ENCODE peak calls at places on chromosomes 4 and X, in five cellular contexts. A is HFFc6, J is mucosa of descending colon, V is RWPE1, U is Caki2. G is an unnamed sample.

GRCh38 chr4:119697887-119698393 is 69.3 kb upstream of the PDE5A start:
- DNase-seq in A (no peak), U (no peak), J (no peak), V (no peak), G (no peak)

GRCh38 chrX:37652589-37653271 is 32.9 kb upstream of the XK start:
- DNase-seq in V (no peak), J (no peak), U (no peak), A (no peak), G (no peak)

GRCh38 chr4:139163806-139164206 is 13.2 kb downstream of the ELF2 start:
- DNase-seq in U (no peak), A (no peak), J (no peak), V (no peak), G (no peak)

GRCh38 chrX:82765806-82766205 is 742.3 kb upstream of the POU3F4 start:
- DNase-seq in A (no peak), V (no peak), U (no peak), J (no peak), G (no peak)

GRCh38 chrX:39871648-39872047 is 226.1 kb downstream of the BCOR start:
- DNase-seq in V (no peak), A (no peak), U (no peak), J (no peak), G (no peak)

GRCh38 chr4:23882976-23883531 is 6.8 kb downstream of the PPARGC1A start:
- DNase-seq in V (no peak), U (no peak), A (no peak), J (no peak), G (no peak)

GRCh38 chr4:182807841-182808548 is 109.2 kb downstream of the DCTD start:
- DNase-seq in V (no peak), U (no peak), J (no peak), A (no peak), G (no peak)

GRCh38 chr4:53592686-53593641 is 1.7 kb upstream of the LNX1 start:
- DNase-seq in J (peak), A (no peak), U (peak), V (peak), G (no peak)

GRCh38 chrX:66676413-66676812 is 37.5 kb upstream of the EDA2R start:
- DNase-seq in V (no peak), J (no peak), A (peak), U (no peak), G (peak)

GRCh38 chr4:4784379-4784778 is 75.1 kb upstream of the MSX1 start:
- DNase-seq in V (no peak), A (no peak), J (no peak), U (no peak), G (no peak)

GRCh38 chr4:109184421-109184956 is 118.0 kb downstream of the COL25A1 start:
- DNase-seq in U (no peak), V (no peak), J (no peak), A (no peak), G (no peak)

GRCh38 chr4:56768772-56769171 is 52.7 kb downstream of the SPINK2 start:
- DNase-seq in A (no peak), V (no peak), J (no peak), U (no peak), G (no peak)

GRCh38 chrX:7372843-7373525 is 225.0 kb upstream of the PUDP start:
- DNase-seq in J (no peak), A (peak), U (peak), V (peak), G (peak)

GRCh38 chr4:26452565-26453531 is 37.4 kb downstream of the CCKAR start:
- DNase-seq in A (no peak), U (no peak), V (no peak), J (no peak), G (no peak)

GRCh38 chr4:25697516-25697915 is 41.9 kb downstream of the SLC34A2 start:
- DNase-seq in A (no peak), V (no peak), J (no peak), U (no peak), G (no peak)

GRCh38 chr4:140151700-140152014 is 2.3 kb downstream of the MAML3 start:
- DNase-seq in U (peak), J (no peak), A (peak), V (peak), G (no peak)